ENCODE peak calls at places on chromosomes 7 and 10, in four cellular contexts. One of them, this sample, is unnamed.

GRCh38 chr7:150800576-150801241 is at the start of gene TMEM176A:
- DNase-seq in HEK293T: no peak
- DNase-seq in RWPE2: no peak
- DNase-seq in foreskin keratinocyte: no peak
- DNase-seq in this sample: peak

GRCh38 chr10:49625411-49625810 is 11.6 kb downstream of the CHAT start:
- DNase-seq in HEK293T: no peak
- DNase-seq in foreskin keratinocyte: no peak
- DNase-seq in RWPE2: peak
- DNase-seq in this sample: no peak

GRCh38 chr10:66190413-66190812 is 735.4 kb upstream of the LRRTM3 start:
- DNase-seq in HEK293T: no peak
- DNase-seq in RWPE2: no peak
- DNase-seq in foreskin keratinocyte: no peak
- DNase-seq in this sample: no peak

GRCh38 chr10:35594115-35594849 is 10.9 kb upstream of the GJD4 start:
- DNase-seq in HEK293T: no peak
- DNase-seq in foreskin keratinocyte: no peak
- DNase-seq in RWPE2: no peak
- DNase-seq in this sample: no peak

GRCh38 chr10:69962746-69963135 is 89.9 kb upstream of the MACROH2A2 start:
- DNase-seq in HEK293T: no peak
- DNase-seq in foreskin keratinocyte: no peak
- DNase-seq in RWPE2: no peak
- DNase-seq in this sample: no peak

GRCh38 chr7:36309716-36310115 is 79.9 kb upstream of the ANLN start:
- DNase-seq in RWPE2: no peak
- DNase-seq in foreskin keratinocyte: no peak
- DNase-seq in HEK293T: no peak
- DNase-seq in this sample: no peak

GRCh38 chr7:23299770-23300300 is 696 bp downstream of the MALSU1 start:
- DNase-seq in RWPE2: no peak
- DNase-seq in HEK293T: peak
- DNase-seq in foreskin keratinocyte: no peak
- DNase-seq in this sample: no peak

GRCh38 chr10:49001861-49002675 is 62.4 kb upstream of the LRRC18 start:
- DNase-seq in RWPE2: no peak
- DNase-seq in foreskin keratinocyte: no peak
- DNase-seq in HEK293T: no peak
- DNase-seq in this sample: peak

GRCh38 chr7:151051108-151051507 is 2.8 kb downstream of the ASIC3 start:
- DNase-seq in foreskin keratinocyte: no peak
- DNase-seq in RWPE2: no peak
- DNase-seq in HEK293T: no peak
- DNase-seq in this sample: peak

GRCh38 chr7:44398953-44399574 is 73.7 kb upstream of the CAMK2B start:
- DNase-seq in HEK293T: peak
- DNase-seq in RWPE2: no peak
- DNase-seq in foreskin keratinocyte: no peak
- DNase-seq in this sample: no peak

GRCh38 chr7:143507534-143507933 is 29.9 kb downstream of the TAS2R41 start:
- DNase-seq in HEK293T: no peak
- DNase-seq in RWPE2: no peak
- DNase-seq in foreskin keratinocyte: no peak
- DNase-seq in this sample: no peak

GRCh38 chr10:48670978-48671913 is 13.4 kb upstream of the WDFY4 start:
- DNase-seq in RWPE2: no peak
- DNase-seq in foreskin keratinocyte: no peak
- DNase-seq in HEK293T: no peak
- DNase-seq in this sample: peak

GRCh38 chr10:13703997-13704536 is 117.3 kb downstream of the PRPF18 start:
- DNase-seq in RWPE2: no peak
- DNase-seq in HEK293T: no peak
- DNase-seq in foreskin keratinocyte: no peak
- DNase-seq in this sample: no peak

GRCh38 chr10:101761226-101761625 is 14.7 kb downstream of the FGF8 start:
- DNase-seq in RWPE2: no peak
- DNase-seq in HEK293T: no peak
- DNase-seq in foreskin keratinocyte: no peak
- DNase-seq in this sample: no peak

GRCh38 chr7:696426-697258 is 29.9 kb upstream of the DNAAF5 start:
- DNase-seq in HEK293T: no peak
- DNase-seq in RWPE2: peak
- DNase-seq in foreskin keratinocyte: no peak
- DNase-seq in this sample: no peak

GRCh38 chr10:42941245-42941644 is 135.6 kb upstream of the RET start:
- DNase-seq in foreskin keratinocyte: no peak
- DNase-seq in HEK293T: no peak
- DNase-seq in RWPE2: peak
- DNase-seq in this sample: no peak

GRCh38 chr10:132452216-132452650 is 55.2 kb downstream of the PWWP2B start:
- DNase-seq in RWPE2: no peak
- DNase-seq in foreskin keratinocyte: no peak
- DNase-seq in HEK293T: no peak
- DNase-seq in this sample: peak

GRCh38 chr10:77392236-77392721 is 245.3 kb downstream of the KCNMA1 start:
- DNase-seq in HEK293T: no peak
- DNase-seq in RWPE2: no peak
- DNase-seq in foreskin keratinocyte: peak
- DNase-seq in this sample: no peak

GRCh38 chr7:80844916-80845315 is 73.9 kb downstream of the SEMA3C start:
- DNase-seq in HEK293T: no peak
- DNase-seq in RWPE2: no peak
- DNase-seq in foreskin keratinocyte: no peak
- DNase-seq in this sample: no peak

GRCh38 chr7:106598663-106599342 is 62.2 kb downstream of the CCDC71L start:
- DNase-seq in RWPE2: no peak
- DNase-seq in HEK293T: peak
- DNase-seq in foreskin keratinocyte: peak
- DNase-seq in this sample: peak

This sample was measured in nephron progenitor cell.